ENCODE peak calls at places on chromosome X, in four cellular contexts. One of them, this sample, is unnamed.

GRCh38 chrX:118644378-118644777 is 83.0 kb upstream of the IL13RA1 start:
- DNase-seq in astrocyte: peak; percentile 20
- DNase-seq in fibroblast of lung: peak; percentile 43
- DNase-seq in PC-3: peak; percentile 60
- DNase-seq in this sample: peak; percentile 23

GRCh38 chrX:15204130-15204751 is 65.6 kb downstream of the ASB9 start:
- DNase-seq in PC-3: no peak
- DNase-seq in fibroblast of lung: no peak
- DNase-seq in astrocyte: no peak
- DNase-seq in this sample: no peak

GRCh38 chrX:106931831-106932491 is 11.8 kb downstream of the CLDN2 start:
- DNase-seq in fibroblast of lung: peak; percentile 54
- DNase-seq in PC-3: no peak
- DNase-seq in astrocyte: peak; percentile 36
- DNase-seq in this sample: peak; percentile 7

GRCh38 chrX:108610141-108610540 is 126.2 kb downstream of the IRS4 start:
- DNase-seq in PC-3: no peak
- DNase-seq in astrocyte: no peak
- DNase-seq in fibroblast of lung: no peak
- DNase-seq in this sample: no peak

GRCh38 chrX:136658151-136658550 is 10.2 kb downstream of the CD40LG start:
- DNase-seq in fibroblast of lung: no peak
- DNase-seq in astrocyte: no peak
- DNase-seq in PC-3: no peak
- DNase-seq in this sample: no peak

GRCh38 chrX:14729058-14729457 is 143.8 kb downstream of the FANCB start:
- DNase-seq in PC-3: no peak
- DNase-seq in fibroblast of lung: peak; percentile 15
- DNase-seq in astrocyte: no peak
- DNase-seq in this sample: no peak

GRCh38 chrX:119693032-119693995 is at the start of gene SEPTIN6:
- DNase-seq in astrocyte: peak; percentile 60
- DNase-seq in fibroblast of lung: peak; percentile 72
- DNase-seq in PC-3: peak; percentile 65
- DNase-seq in this sample: peak; percentile 65

GRCh38 chrX:55161581-55161980 is 58.6 kb upstream of the PAGE5 start:
- DNase-seq in astrocyte: no peak
- DNase-seq in PC-3: no peak
- DNase-seq in fibroblast of lung: peak; percentile 5
- DNase-seq in this sample: peak; percentile 22

GRCh38 chrX:16785247-16786138 is 773 bp upstream of the TXLNG start:
- DNase-seq in fibroblast of lung: no peak
- DNase-seq in astrocyte: no peak
- DNase-seq in PC-3: peak; percentile 6
- DNase-seq in this sample: no peak

GRCh38 chrX:140274761-140275525 is 229.9 kb downstream of the SOX3 start:
- DNase-seq in astrocyte: peak; percentile 89
- DNase-seq in PC-3: peak; percentile 63
- DNase-seq in fibroblast of lung: peak; percentile 91
- DNase-seq in this sample: peak; percentile 64

GRCh38 chrX:153628129-153628528 is 18.9 kb upstream of the DUSP9 start:
- DNase-seq in astrocyte: no peak
- DNase-seq in fibroblast of lung: no peak
- DNase-seq in PC-3: no peak
- DNase-seq in this sample: no peak

GRCh38 chrX:54447461-54447860 is 7.3 kb downstream of the TSR2 start:
- DNase-seq in astrocyte: peak; percentile 10
- DNase-seq in fibroblast of lung: peak; percentile 21
- DNase-seq in PC-3: peak; percentile 20
- DNase-seq in this sample: no peak

GRCh38 chrX:88586317-88586716 is 160.7 kb upstream of the CPXCR1 start:
- DNase-seq in astrocyte: no peak
- DNase-seq in PC-3: no peak
- DNase-seq in fibroblast of lung: no peak
- DNase-seq in this sample: no peak

GRCh38 chrX:37349131-37350033 is at the start of gene PRRG1:
- DNase-seq in astrocyte: peak; percentile 67
- DNase-seq in fibroblast of lung: peak; percentile 83
- DNase-seq in PC-3: peak; percentile 80
- DNase-seq in this sample: peak; percentile 78

GRCh38 chrX:129496625-129497024 is 26.7 kb downstream of the SMARCA1 start:
- DNase-seq in astrocyte: peak; percentile 29
- DNase-seq in fibroblast of lung: peak; percentile 48
- DNase-seq in PC-3: peak; percentile 38
- DNase-seq in this sample: no peak

GRCh38 chrX:107632291-107632690 is 4.0 kb downstream of the PRPS1 start:
- DNase-seq in astrocyte: peak; percentile 21
- DNase-seq in PC-3: no peak
- DNase-seq in fibroblast of lung: peak; percentile 48
- DNase-seq in this sample: no peak

GRCh38 chrX:20459410-20460350 is 193.0 kb upstream of the RPS6KA3 start:
- DNase-seq in astrocyte: no peak
- DNase-seq in PC-3: no peak
- DNase-seq in fibroblast of lung: no peak
- DNase-seq in this sample: no peak

GRCh38 chrX:107715331-107716044 is 60.1 kb downstream of the TSC22D3 start:
- DNase-seq in PC-3: no peak
- DNase-seq in fibroblast of lung: peak; percentile 39
- DNase-seq in astrocyte: no peak
- DNase-seq in this sample: peak; percentile 69

GRCh38 chrX:11085305-11085704 is 25.8 kb upstream of the HCCS start:
- DNase-seq in PC-3: no peak
- DNase-seq in fibroblast of lung: no peak
- DNase-seq in astrocyte: no peak
- DNase-seq in this sample: no peak

DNA sequence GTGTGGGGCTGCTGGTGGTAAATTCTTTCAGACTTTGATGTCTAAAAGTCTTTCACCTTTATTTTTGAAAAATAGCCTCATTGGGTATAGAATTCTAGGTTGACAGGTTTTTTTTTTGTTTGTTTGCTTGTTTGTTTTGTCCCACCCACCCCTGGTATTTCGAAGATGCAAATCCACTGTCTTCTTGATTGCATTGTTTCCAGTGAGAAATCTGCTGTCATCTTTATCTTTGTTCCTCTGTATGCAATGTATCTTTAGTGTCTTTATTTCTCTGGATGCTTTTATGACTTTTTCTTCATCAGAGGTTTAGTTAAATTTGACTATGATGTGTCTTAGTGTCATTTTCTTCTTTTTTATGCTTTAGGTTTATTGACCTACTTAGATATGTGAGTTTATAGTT is 21.3 kb upstream of the HCCS start:
- DNase-seq in PC-3: no peak
- DNase-seq in astrocyte: no peak
- DNase-seq in fibroblast of lung: no peak
- DNase-seq in this sample: no peak
- H3K9ac ChIP-seq in PC-3: no peak overlapping the region
- H3K9ac ChIP-seq in astrocyte: no peak overlapping the region
- H3K9ac ChIP-seq in fibroblast of lung: no peak overlapping the region
- H3K9ac ChIP-seq in this sample: no peak overlapping the region

GRCh38 chrX:68287419-68287818 is 145.9 kb downstream of the OPHN1 start:
- DNase-seq in astrocyte: no peak
- DNase-seq in fibroblast of lung: no peak
- DNase-seq in PC-3: no peak
- DNase-seq in this sample: no peak
- H3K9ac ChIP-seq in astrocyte: no peak overlapping the region
- H3K9ac ChIP-seq in fibroblast of lung: no peak overlapping the region
- H3K9ac ChIP-seq in PC-3: no peak overlapping the region
- H3K9ac ChIP-seq in this sample: no peak overlapping the region

GRCh38 chrX:100611951-100612350 is 24.7 kb downstream of the TSPAN6 start:
- DNase-seq in PC-3: no peak
- DNase-seq in fibroblast of lung: no peak
- DNase-seq in astrocyte: no peak
- DNase-seq in this sample: no peak
- H3K9ac ChIP-seq in PC-3: no peak overlapping the region
- H3K9ac ChIP-seq in fibroblast of lung: no peak overlapping the region
- H3K9ac ChIP-seq in astrocyte: no peak overlapping the region
- H3K9ac ChIP-seq in this sample: no peak overlapping the region

GRCh38 chrX:134732152-134732551 is 73.9 kb upstream of the PLAC1 start:
- DNase-seq in astrocyte: no peak
- DNase-seq in fibroblast of lung: no peak
- DNase-seq in PC-3: no peak
- DNase-seq in this sample: no peak

GRCh38 chrX:134732676-134733075 is 74.4 kb upstream of the PLAC1 start:
- DNase-seq in astrocyte: peak; percentile 43
- DNase-seq in fibroblast of lung: peak; percentile 64
- DNase-seq in PC-3: no peak
- DNase-seq in this sample: no peak

GRCh38 chrX:134735015-134735414 is 76.7 kb upstream of the PLAC1 start:
- DNase-seq in PC-3: no peak
- DNase-seq in astrocyte: no peak
- DNase-seq in fibroblast of lung: no peak
- DNase-seq in this sample: no peak

GRCh38 chrX:134734343-134735001 is 76.2 kb upstream of the PLAC1 start:
- DNase-seq in PC-3: no peak
- DNase-seq in astrocyte: peak; percentile 80
- DNase-seq in fibroblast of lung: peak; percentile 87
- DNase-seq in this sample: no peak

GRCh38 chrX:134733595-134733994 is 75.3 kb upstream of the PLAC1 start:
- DNase-seq in PC-3: no peak
- DNase-seq in astrocyte: no peak
- DNase-seq in fibroblast of lung: no peak
- DNase-seq in this sample: no peak
- H3K9ac ChIP-seq in PC-3: no peak overlapping the region
- H3K9ac ChIP-seq in astrocyte: no peak overlapping the region
- H3K9ac ChIP-seq in fibroblast of lung: no peak overlapping the region
- H3K9ac ChIP-seq in this sample: no peak overlapping the region

DNA sequence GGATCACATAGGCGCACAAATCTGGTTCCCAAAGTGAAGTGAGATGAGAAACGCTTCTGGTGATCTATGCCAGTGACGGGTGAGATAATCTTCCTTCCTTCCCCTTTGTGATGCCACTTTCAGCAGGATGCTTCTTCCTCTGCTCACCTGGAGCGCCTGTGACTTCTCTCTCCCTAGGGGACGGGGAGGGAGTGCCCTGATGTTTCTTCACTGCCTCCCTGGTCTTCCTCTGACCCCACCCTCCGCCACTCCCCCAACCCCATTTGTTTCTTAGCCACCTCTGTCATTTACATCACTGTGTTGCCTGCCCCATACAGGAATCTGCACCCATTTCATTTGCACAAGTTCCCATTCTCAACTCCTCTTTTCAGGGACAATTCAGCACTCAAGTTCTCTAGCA is 139.0 kb upstream of the MID1 start:
- DNase-seq in astrocyte: no peak
- DNase-seq in PC-3: no peak
- DNase-seq in fibroblast of lung: no peak
- DNase-seq in this sample: no peak
- H3K9ac ChIP-seq in astrocyte: no peak overlapping the region
- H3K9ac ChIP-seq in PC-3: no peak overlapping the region
- H3K9ac ChIP-seq in fibroblast of lung: no peak overlapping the region
- H3K9ac ChIP-seq in this sample: no peak overlapping the region

GRCh38 chrX:100928660-100929613 is at the start of gene XKRX:
- DNase-seq in PC-3: peak; percentile 40
- DNase-seq in fibroblast of lung: peak; percentile 18
- DNase-seq in astrocyte: peak; percentile 3
- DNase-seq in this sample: peak; percentile 39
- H3K9ac ChIP-seq in PC-3: no peak within 1 kb of the TSS
- H3K9ac ChIP-seq in fibroblast of lung: no peak within 1 kb of the TSS
- H3K9ac ChIP-seq in astrocyte: peak within 1 kb of the TSS; percentile 60
- H3K9ac ChIP-seq in this sample: no peak within 1 kb of the TSS

GRCh38 chrX:48107717-48108116 is 22.7 kb upstream of the SPACA5B start:
- DNase-seq in PC-3: no peak
- DNase-seq in fibroblast of lung: no peak
- DNase-seq in astrocyte: no peak
- DNase-seq in this sample: no peak
- H3K9ac ChIP-seq in PC-3: no peak overlapping the region
- H3K9ac ChIP-seq in fibroblast of lung: no peak overlapping the region
- H3K9ac ChIP-seq in astrocyte: no peak overlapping the region
- H3K9ac ChIP-seq in this sample: no peak overlapping the region